ENCODE peak calls at places on chromosome 10, in seven cellular contexts. K is hepatocyte, J is mammary epithelial cell, O is GM12878, N is GM23338, W is IMR-90, U is fibroblast of lung. G is an unnamed sample.

GRCh38 chr10:80163741-80164341 is 31.3 kb downstream of the PLAC9 start:
- DNase-seq in J (peak; percentile 54), U (peak; percentile 96), W (peak; percentile 90), N (no peak), O (no peak), K (no peak), G (peak; percentile 100)

GRCh38 chr10:48480397-48481374 is 124.2 kb downstream of the ARHGAP22 start:
- DNase-seq in W (no peak), O (no peak), J (no peak), K (no peak), U (peak; percentile 15), N (no peak), G (no peak)

GRCh38 chr10:72013202-72013945 is 49.2 kb downstream of the CHST3 start:
- DNase-seq in K (no peak), J (no peak), N (no peak), U (no peak), W (no peak), O (no peak), G (no peak)

GRCh38 chr10:11881477-11882417 is 58.6 kb downstream of the PROSER2 start:
- DNase-seq in J (peak; percentile 95), K (peak; percentile 66), N (peak; percentile 79), U (no peak), O (no peak), W (peak; percentile 23), G (peak; percentile 84)

GRCh38 chr10:49605177-49605938 is 4.8 kb upstream of the SLC18A3 start:
- DNase-seq in O (no peak), W (no peak), U (no peak), K (no peak), N (no peak), J (no peak), G (no peak)

GRCh38 chr10:48252354-48252650 is 22.2 kb downstream of the FRMPD2 start:
- DNase-seq in W (no peak), N (no peak), K (no peak), J (no peak), U (no peak), O (no peak), G (no peak)

GRCh38 chr10:96835826-96836365 is 3.8 kb downstream of the LCOR start:
- DNase-seq in K (peak; percentile 25), U (no peak), W (peak; percentile 34), N (no peak), O (no peak), J (no peak), G (no peak)

GRCh38 chr10:514137-514671 is 175.3 kb downstream of the DIP2C start:
- DNase-seq in W (no peak), U (no peak), N (no peak), O (no peak), K (no peak), J (no peak), G (no peak)

GRCh38 chr10:127402596-127403409 is 146.3 kb upstream of the NPS start:
- DNase-seq in K (no peak), W (peak; percentile 24), N (no peak), J (no peak), U (peak; percentile 72), O (no peak), G (no peak)

GRCh38 chr10:15710455-15710854 is 9.3 kb downstream of the ITGA8 start:
- DNase-seq in K (no peak), J (no peak), N (no peak), O (no peak), U (no peak), W (no peak), G (no peak)

GRCh38 chr10:121566755-121567154 is 31.5 kb downstream of the FGFR2 start:
- DNase-seq in J (no peak), K (no peak), U (no peak), N (no peak), O (no peak), W (no peak), G (no peak)

GRCh38 chr10:6296456-6297214 is 93.9 kb downstream of the PFKFB3 start:
- DNase-seq in N (no peak), J (no peak), U (no peak), O (no peak), W (no peak), K (no peak), G (no peak)

GRCh38 chr10:88428442-88428841 is 154.7 kb downstream of the RNLS start:
- DNase-seq in U (peak; percentile 36), N (no peak), O (no peak), W (no peak), J (peak; percentile 47), K (no peak), G (no peak)

GRCh38 chr10:47277352-47278151 is 22.4 kb upstream of the GDF10 start:
- DNase-seq in N (peak; percentile 4), O (no peak), J (peak; percentile 66), K (no peak), U (no peak), W (no peak), G (peak; percentile 4)

GRCh38 chr10:86650151-86650550 is 4.2 kb upstream of the OPN4 start:
- DNase-seq in O (no peak), W (no peak), K (no peak), N (no peak), J (no peak), U (no peak), G (no peak)

GRCh38 chr10:22309180-22310000 is 6.8 kb upstream of the COMMD3 start:
- DNase-seq in U (no peak), K (no peak), O (no peak), N (no peak), J (no peak), W (no peak), G (no peak)

GRCh38 chr10:79229830-79230562 is 117.3 kb upstream of the PPIF start:
- DNase-seq in N (peak; percentile 87), W (peak; percentile 46), U (no peak), K (peak; percentile 70), O (no peak), J (no peak), G (no peak)

GRCh38 chr10:115328331-115328730 is 235.2 kb downstream of the ATRNL1 start:
- DNase-seq in K (no peak), O (no peak), W (no peak), U (no peak), J (no peak), N (no peak), G (no peak)

GRCh38 chr10:24603333-24603732 is 120.4 kb downstream of the ARHGAP21 start:
- DNase-seq in N (no peak), J (peak; percentile 29), W (peak; percentile 70), U (peak; percentile 43), O (no peak), K (no peak), G (peak; percentile 53)

GRCh38 chr10:74213571-74214162 is 62.6 kb downstream of the ADK start:
- DNase-seq in W (peak; percentile 51), O (no peak), J (no peak), N (peak; percentile 45), U (peak; percentile 74), K (peak; percentile 18), G (peak; percentile 95)

GRCh38 chr10:125121003-125121402 is 39.4 kb downstream of the CTBP2 start:
- DNase-seq in K (no peak), U (no peak), W (no peak), O (no peak), N (no peak), J (peak; percentile 92), G (peak; percentile 19)

GRCh38 chr10:98486421-98486820 is 39.7 kb upstream of the HPS1 start:
- DNase-seq in W (peak; percentile 66), K (no peak), J (peak; percentile 34), O (no peak), U (no peak), N (no peak), G (peak; percentile 36)

DNA sequence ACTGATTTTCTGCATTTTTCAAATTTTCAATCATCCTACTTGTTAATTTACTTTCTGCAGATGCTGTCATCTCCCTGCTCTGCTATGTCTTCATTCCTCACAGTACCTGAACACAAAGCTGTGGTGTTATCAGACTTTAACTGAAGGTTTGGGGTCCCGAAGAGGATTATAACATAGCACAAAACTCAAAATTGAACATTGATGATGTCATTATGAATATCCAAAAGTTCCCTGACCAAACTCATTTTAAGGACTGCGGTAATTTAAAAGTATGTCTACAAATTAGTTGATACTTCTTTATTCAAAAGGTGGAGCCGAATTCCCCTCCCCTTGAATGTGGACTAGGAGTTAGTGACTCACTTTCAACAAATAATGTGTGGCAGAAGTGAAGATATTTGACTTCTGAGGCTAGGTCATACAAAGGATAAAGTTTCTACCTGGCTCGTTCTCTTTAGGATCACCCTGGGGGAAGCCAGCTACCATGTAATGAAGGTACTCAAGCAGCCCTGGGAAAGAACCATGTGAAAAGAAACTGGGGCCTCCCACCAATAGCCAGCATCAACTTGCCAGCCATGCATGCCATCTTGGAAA is 6.4 kb upstream of the ENTPD7 start:
- DNase-seq in N (no peak), W (no peak), U (no peak), O (no peak), J (no peak), K (no peak), G (peak; percentile 39)
- H3K27ac ChIP-seq in N (no peak overlapping the region), W (no peak overlapping the region), U (no peak overlapping the region), O (no peak overlapping the region), J (no peak overlapping the region), K (no peak overlapping the region), G (no peak overlapping the region)

DNA sequence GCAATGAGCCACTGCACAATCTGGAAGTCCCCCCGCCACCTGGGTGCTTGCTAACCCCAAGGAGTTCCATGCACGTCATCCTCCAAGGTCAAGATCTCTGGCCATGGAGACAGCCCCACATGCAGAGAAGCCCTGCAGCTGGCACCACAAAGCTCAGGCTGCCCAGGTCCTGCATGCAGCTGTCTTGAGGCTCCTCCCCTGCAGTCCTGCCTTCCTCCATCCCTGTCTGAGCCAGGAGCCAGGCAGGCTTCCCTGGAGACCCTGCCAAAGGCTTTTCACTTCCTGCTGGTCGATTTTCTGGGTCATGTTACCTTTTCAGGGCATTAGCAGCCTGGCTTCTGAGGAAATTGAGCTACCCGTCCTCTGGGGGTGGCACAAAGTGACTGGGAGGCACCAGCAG is 12.5 kb upstream of the TMEM72 start:
- DNase-seq in W (no peak), O (no peak), K (no peak), N (no peak), J (no peak), U (no peak), G (no peak)
- H3K4me2 ChIP-seq in W (no peak overlapping the region), O (no peak overlapping the region), K (no peak overlapping the region), N (no peak overlapping the region), J (no peak overlapping the region), U (no peak overlapping the region), G (no peak overlapping the region)

GRCh38 chr10:69570050-69570816 is 3.0 kb downstream of the NEUROG3 start:
- DNase-seq in W (no peak), J (no peak), N (peak; percentile 69), O (no peak), K (no peak), U (no peak), G (no peak)

GRCh38 chr10:69571618-69572158 is 1.5 kb downstream of the NEUROG3 start:
- DNase-seq in O (no peak), U (no peak), J (no peak), W (no peak), N (peak; percentile 66), K (no peak), G (no peak)

GRCh38 chr10:69567920-69568319 is 5.3 kb downstream of the NEUROG3 start:
- DNase-seq in O (no peak), K (peak; percentile 86), U (peak; percentile 63), W (peak; percentile 51), N (peak; percentile 90), J (peak; percentile 44), G (peak; percentile 81)

GRCh38 chr10:69568472-69569143 is 4.6 kb downstream of the NEUROG3 start:
- DNase-seq in U (no peak), J (no peak), K (no peak), N (peak; percentile 95), O (no peak), W (no peak), G (no peak)

GRCh38 chr10:69569144-69569934 is 3.9 kb downstream of the NEUROG3 start:
- DNase-seq in J (no peak), W (no peak), U (no peak), K (no peak), O (no peak), N (peak; percentile 73), G (no peak)
- H3K27me3 ChIP-seq in J (peaks cover 58% of the 10 kb centered on the region), W (peaks cover 63% of the 10 kb centered on the region), U (peaks cover 57% of the 10 kb centered on the region), K (peaks cover 92% of the 10 kb centered on the region), O (peaks cover 25% of the 10 kb centered on the region), N (peaks cover 99% of the 10 kb centered on the region), G (peaks cover 87% of the 10 kb centered on the region)

GRCh38 chr10:10138685-10139084 is 879.0 kb upstream of the CELF2 start:
- DNase-seq in O (no peak), N (no peak), K (no peak), J (no peak), W (no peak), U (peak; percentile 43), G (no peak)
- H3K27ac ChIP-seq in O (no peak overlapping the region), N (no peak overlapping the region), K (no peak overlapping the region), J (no peak overlapping the region), W (no peak overlapping the region), U (no peak overlapping the region), G (no peak overlapping the region)

G was measured in PC-3.